ENCODE peak calls at places on chromosome 7, in eight cellular contexts. R is Caco-2, M is IMR-90, T is body of pancreas, U is upper lobe of right lung, V is uterus, Y is tibial artery, I is hepatocyte. X is an unnamed sample.
A peak's percentile ranks its signal among the peaks of the same experiment; 100 is the strongest.

GRCh38 chr7:128804472-128804871 is 12.7 kb downstream of the CCDC136 start:
- DNase-seq in R (no peak), M (no peak), T (no peak), U (no peak), V (no peak), Y (no peak), I (no peak), X (no peak)

GRCh38 chr7:140017543-140017942 is 45.2 kb downstream of the PARP12 start:
- DNase-seq in R (peak; percentile 26), M (no peak), T (no peak), U (peak; percentile 41), V (no peak), Y (no peak), I (no peak), X (no peak)

GRCh38 chr7:104584620-104585019 is 256.2 kb downstream of the LHFPL3 start:
- DNase-seq in R (no peak), M (no peak), T (no peak), U (no peak), V (no peak), Y (no peak), I (no peak), X (peak; percentile 18)

GRCh38 chr7:5500056-5500776 is 76.6 kb upstream of the TNRC18 start:
- DNase-seq in R (no peak), M (peak; percentile 35), T (no peak), U (no peak), V (no peak), Y (no peak), I (no peak), X (peak; percentile 48)

GRCh38 chr7:116172353-116172752 is 38.0 kb upstream of the TES start:
- DNase-seq in R (no peak), M (peak; percentile 65), T (no peak), U (no peak), V (no peak), Y (no peak), I (no peak), X (peak; percentile 76)

GRCh38 chr7:51017576-51018535 is 235.2 kb upstream of the GRB10 start:
- DNase-seq in R (no peak), M (no peak), T (no peak), U (peak; percentile 29), V (no peak), Y (no peak), I (no peak), X (no peak)

GRCh38 chr7:20158684-20159083 is 58.5 kb downstream of the MACC1 start:
- DNase-seq in R (no peak), M (peak; percentile 36), T (no peak), U (no peak), V (no peak), Y (no peak), I (no peak), X (peak; percentile 10)

GRCh38 chr7:81767883-81768282 is 2.0 kb downstream of the HGF start:
- DNase-seq in R (no peak), M (peak; percentile 50), T (no peak), U (no peak), V (no peak), Y (no peak), I (no peak), X (no peak)

GRCh38 chr7:12210179-12211053 is 678 bp upstream of the TMEM106B start:
- DNase-seq in R (peak; percentile 69), M (peak; percentile 8), T (peak; percentile 76), U (peak; percentile 73), V (peak; percentile 39), Y (peak; percentile 27), I (peak; percentile 68), X (no peak)

GRCh38 chr7:138000081-138000701 is 1.7 kb downstream of the CREB3L2 start:
- DNase-seq in R (peak; percentile 60), M (peak; percentile 98), T (peak; percentile 59), U (no peak), V (peak; percentile 79), Y (peak; percentile 51), I (peak; percentile 70), X (peak; percentile 32)

GRCh38 chr7:39688611-39689485 is 65.5 kb downstream of the RALA start:
- DNase-seq in R (no peak), M (no peak), T (no peak), U (no peak), V (no peak), Y (no peak), I (no peak), X (peak; percentile 72)

GRCh38 chr7:141640239-141640840 is 61.6 kb downstream of the DENND11 start:
- DNase-seq in R (no peak), M (peak; percentile 6), T (no peak), U (no peak), V (no peak), Y (no peak), I (no peak), X (no peak)

GRCh38 chr7:55124989-55125875 is 106.4 kb downstream of the EGFR start:
- DNase-seq in R (no peak), M (no peak), T (no peak), U (no peak), V (no peak), Y (no peak), I (no peak), X (no peak)

GRCh38 chr7:98166668-98166970 is 44.6 kb upstream of the BHLHA15 start:
- DNase-seq in R (no peak), M (no peak), T (no peak), U (no peak), V (no peak), Y (no peak), I (no peak), X (no peak)

GRCh38 chr7:135361788-135362187 is 128.2 kb downstream of the STRA8 start:
- DNase-seq in R (no peak), M (no peak), T (no peak), U (no peak), V (no peak), Y (no peak), I (no peak), X (no peak)

GRCh38 chr7:120950539-120951308 is at the start of gene ING3:
- DNase-seq in R (peak; percentile 97), M (peak; percentile 97), T (peak; percentile 98), U (peak; percentile 97), V (peak; percentile 98), Y (peak; percentile 97), I (peak; percentile 98), X (peak; percentile 92)

GRCh38 chr7:8130663-8131062 is 131.3 kb downstream of the ICA1 start:
- DNase-seq in R (no peak), M (no peak), T (no peak), U (no peak), V (no peak), Y (no peak), I (no peak), X (no peak)

DNA sequence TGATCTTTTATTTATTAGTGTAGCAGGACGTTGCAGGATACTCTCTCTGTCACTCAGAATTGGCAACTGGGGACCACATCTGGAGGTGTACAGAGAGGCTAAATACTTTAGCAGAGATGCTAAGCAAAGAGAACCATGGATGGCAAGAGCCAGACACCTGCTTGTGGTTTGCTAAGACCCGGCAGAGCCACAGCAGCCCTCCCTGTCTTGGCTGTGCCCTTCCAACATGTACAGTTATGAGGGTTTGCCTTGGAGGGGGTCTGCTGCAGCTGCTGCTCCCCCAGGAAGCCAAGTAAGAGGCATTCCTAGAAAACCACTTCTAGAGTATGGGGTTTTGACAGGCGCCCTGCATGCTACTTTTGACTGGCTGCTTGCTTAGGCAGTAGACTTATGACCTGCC is 5.1 kb downstream of the NPVF start:
- DNase-seq in R (no peak), M (no peak), T (no peak), U (no peak), V (no peak), Y (no peak), I (no peak), X (no peak)
- H3K27me3 ChIP-seq in R (peaks cover 2% of the 10 kb centered on the region), M (peaks cover 7% of the 10 kb centered on the region), T (no peaks in the 10 kb centered on the region), U (no peaks in the 10 kb centered on the region), V (no peaks in the 10 kb centered on the region), Y (peaks cover 3% of the 10 kb centered on the region), I (no peaks in the 10 kb centered on the region), X (no peaks in the 10 kb centered on the region)

GRCh38 chr7:15888090-15888489 is 201.6 kb upstream of the MEOX2 start:
- DNase-seq in R (no peak), M (no peak), T (no peak), U (no peak), V (no peak), Y (no peak), I (no peak), X (no peak)

GRCh38 chr7:15891151-15891842 is 204.8 kb upstream of the MEOX2 start:
- DNase-seq in R (no peak), M (peak; percentile 47), T (no peak), U (no peak), V (no peak), Y (no peak), I (no peak), X (peak; percentile 55)

GRCh38 chr7:15885678-15886077 is 199.2 kb upstream of the MEOX2 start:
- DNase-seq in R (no peak), M (no peak), T (no peak), U (no peak), V (no peak), Y (no peak), I (no peak), X (no peak)

GRCh38 chr7:15886626-15887025 is 200.1 kb upstream of the MEOX2 start:
- DNase-seq in R (no peak), M (no peak), T (no peak), U (no peak), V (no peak), Y (no peak), I (no peak), X (no peak)

DNA sequence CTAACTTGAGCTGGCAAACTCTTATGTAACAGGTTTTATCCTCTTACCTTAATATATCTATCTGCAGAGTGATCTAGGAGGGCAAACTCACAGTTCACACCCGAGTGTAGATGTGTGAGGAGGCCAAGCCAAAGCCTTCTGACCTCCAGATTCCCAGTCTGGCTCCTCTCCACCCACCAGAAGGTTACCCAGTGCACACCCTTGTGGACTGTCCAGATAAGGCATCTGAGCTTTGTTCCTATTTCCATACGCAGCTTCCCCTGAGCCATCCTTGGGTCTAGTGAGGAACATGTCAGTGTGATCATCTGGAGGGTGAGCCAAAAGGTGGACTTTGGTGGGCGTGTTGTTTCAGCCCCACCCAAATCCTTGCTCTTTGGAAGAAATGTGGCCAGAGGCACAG is 203.0 kb upstream of the MEOX2 start:
- DNase-seq in R (peak; percentile 71), M (no peak), T (no peak), U (no peak), V (no peak), Y (peak; percentile 26), I (peak; percentile 14), X (peak; percentile 3)
- TF ChIP-seq CTCF in R (peak; percentile 46), M (no peak), T (no peak), U (peak; percentile 29), V (peak; percentile 11), Y (no peak), I (peak; percentile 25), X (peak; percentile 31)

GRCh38 chr7:155291045-155291530 is 6.6 kb upstream of the INSIG1 start:
- DNase-seq in R (peak; percentile 76), M (peak; percentile 66), T (peak; percentile 29), U (peak; percentile 84), V (no peak), Y (no peak), I (peak; percentile 75), X (peak; percentile 58)
- H3K4me3 ChIP-seq in R (no peak overlapping the region), M (no peak overlapping the region), T (no peak overlapping the region), U (no peak overlapping the region), V (no peak overlapping the region), Y (no peak overlapping the region), I (no peak overlapping the region), X (no peak overlapping the region)

DNA sequence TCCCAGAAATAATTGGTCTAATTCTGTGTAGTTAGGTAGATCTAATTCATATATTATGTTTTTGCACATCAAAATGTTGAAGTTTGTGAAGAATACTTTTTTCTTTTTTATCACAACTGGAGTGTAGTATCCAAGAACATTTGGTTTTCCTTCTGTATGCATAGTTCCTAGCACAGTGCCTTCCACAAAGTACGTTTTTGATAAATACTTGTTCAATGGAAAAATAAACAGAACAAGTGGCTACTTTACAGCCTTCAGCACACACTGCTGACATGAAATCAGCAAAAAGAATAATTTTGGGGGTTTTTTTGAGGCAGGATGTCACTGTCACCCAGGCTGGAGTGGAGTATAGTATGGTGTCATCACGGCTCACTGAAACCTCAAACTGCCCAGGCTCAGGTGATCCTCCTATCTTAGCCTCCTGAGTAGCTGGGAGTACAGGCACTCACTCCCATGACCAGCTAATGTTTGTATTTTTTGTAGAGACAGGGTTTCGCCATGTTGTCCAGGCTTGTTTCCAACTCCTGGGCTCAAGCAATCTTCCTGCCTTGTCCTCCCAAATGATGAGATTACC is 27.9 kb downstream of the TARP start:
- DNase-seq in R (no peak), M (no peak), T (no peak), U (no peak), V (no peak), Y (no peak), I (no peak), X (no peak)
- H3K27me3 ChIP-seq in R (no peaks in the 10 kb centered on the region), M (peaks cover 4% of the 10 kb centered on the region), T (no peaks in the 10 kb centered on the region), U (no peaks in the 10 kb centered on the region), V (no peaks in the 10 kb centered on the region), Y (no peaks in the 10 kb centered on the region), I (no peaks in the 10 kb centered on the region), X (no peaks in the 10 kb centered on the region)